ENCODE peak calls at places on chromosomes 5 and 9, in eight cellular contexts. M is WERI-Rb-1, G is progenitor cell of endocrine pancreas, R is HFF-Myc, W is bronchial epithelial cell, H is mucosa of descending colon, Y is heart right ventricle, P is psoas muscle. U is an unnamed sample.
A peak's percentile ranks its signal among the peaks of the same experiment; 100 is the strongest.

GRCh38 chr5:150502106-150502505 is 5.8 kb upstream of the NDST1 start:
- DNase-seq in M (peak; percentile 79), G (no peak), R (no peak), W (peak; percentile 38), H (no peak), Y (no peak), P (no peak), U (no peak)

GRCh38 chr5:154801083-154801482 is 45.9 kb downstream of the LARP1 start:
- DNase-seq in M (no peak), G (no peak), R (no peak), W (peak; percentile 38), H (no peak), Y (no peak), P (no peak), U (no peak)

GRCh38 chr9:109355564-109356297 is 34.9 kb upstream of the EPB41L4B start:
- DNase-seq in M (no peak), G (no peak), R (no peak), W (peak; percentile 12), H (no peak), Y (no peak), P (no peak), U (no peak)

GRCh38 chr5:30551614-30552013 is 641.9 kb upstream of the CDH6 start:
- DNase-seq in M (no peak), G (no peak), R (no peak), W (no peak), H (no peak), Y (no peak), P (no peak), U (no peak)

GRCh38 chr5:113099822-113100221 is 123.2 kb downstream of the DCP2 start:
- DNase-seq in M (no peak), G (no peak), R (no peak), W (no peak), H (no peak), Y (no peak), P (no peak), U (no peak)

GRCh38 chr9:84512493-84512892 is 157.0 kb upstream of the NTRK2 start:
- DNase-seq in M (no peak), G (no peak), R (no peak), W (peak; percentile 89), H (no peak), Y (no peak), P (no peak), U (no peak)

GRCh38 chr9:134169724-134170401 is 5.5 kb upstream of the RNU6ATAC start:
- DNase-seq in M (no peak), G (no peak), R (no peak), W (no peak), H (no peak), Y (no peak), P (peak; percentile 59), U (no peak)

GRCh38 chr9:42378418-42378815 is 195.0 kb downstream of the SPATA31A6 start:
- DNase-seq in M (no peak), G (no peak), R (no peak), W (no peak), H (no peak), Y (no peak), P (no peak), U (no peak)

GRCh38 chr9:29691758-29692407 is 2118.6 kb upstream of the C9orf72 start:
- DNase-seq in M (peak; percentile 75), G (no peak), R (no peak), W (peak; percentile 50), H (no peak), Y (no peak), P (no peak), U (peak; percentile 50)

GRCh38 chr5:1788200-1788599 is 11.4 kb downstream of the MRPL36 start:
- DNase-seq in M (no peak), G (no peak), R (no peak), W (no peak), H (no peak), Y (no peak), P (no peak), U (no peak)

GRCh38 chr9:84668204-84669007 is 1.1 kb upstream of the NTRK2 start:
- DNase-seq in M (peak; percentile 22), G (peak; percentile 83), R (peak; percentile 15), W (peak; percentile 54), H (peak; percentile 59), Y (peak; percentile 69), P (peak; percentile 74), U (peak; percentile 92)

GRCh38 chr5:130023604-130024003 is 119.3 kb downstream of the CHSY3 start:
- DNase-seq in M (no peak), G (no peak), R (no peak), W (no peak), H (no peak), Y (no peak), P (no peak), U (no peak)

GRCh38 chr5:148961261-148962199 is 101.3 kb downstream of the SH3TC2 start:
- DNase-seq in M (no peak), G (no peak), R (no peak), W (no peak), H (no peak), Y (no peak), P (no peak), U (no peak)

GRCh38 chr9:74275872-74276508 is 221.1 kb upstream of the RORB start:
- DNase-seq in M (no peak), G (no peak), R (no peak), W (no peak), H (no peak), Y (no peak), P (peak; percentile 46), U (no peak)

GRCh38 chr9:132494857-132495256 is 84.8 kb downstream of the CFAP77 start:
- DNase-seq in M (no peak), G (no peak), R (no peak), W (no peak), H (no peak), Y (no peak), P (no peak), U (no peak)

GRCh38 chr9:114782586-114782985 is 23.3 kb downstream of the TNFSF15 start:
- DNase-seq in M (no peak), G (no peak), R (no peak), W (no peak), H (no peak), Y (no peak), P (no peak), U (no peak)

GRCh38 chr5:30605693-30606268 is 587.7 kb upstream of the CDH6 start:
- DNase-seq in M (no peak), G (no peak), R (no peak), W (no peak), H (no peak), Y (no peak), P (no peak), U (no peak)

GRCh38 chr5:115838885-115839518 is 2.4 kb downstream of the ATG12 start:
- DNase-seq in M (peak; percentile 35), G (no peak), R (no peak), W (peak; percentile 62), H (no peak), Y (no peak), P (peak; percentile 44), U (no peak)

GRCh38 chr5:175686826-175687225 is 29.0 kb downstream of the HRH2 start:
- DNase-seq in M (no peak), G (no peak), R (no peak), W (no peak), H (no peak), Y (no peak), P (peak; percentile 8), U (no peak)
- TF ChIP-seq CTCF in M (no peak), G (no peak), R (no peak), W (no peak), H (no peak), Y (no peak), P (no peak), U (no peak)

GRCh38 chr5:139549162-139549894 is 11.8 kb upstream of the UBE2D2 start:
- DNase-seq in M (no peak), G (no peak), R (no peak), W (no peak), H (no peak), Y (no peak), P (no peak), U (no peak)

DNA sequence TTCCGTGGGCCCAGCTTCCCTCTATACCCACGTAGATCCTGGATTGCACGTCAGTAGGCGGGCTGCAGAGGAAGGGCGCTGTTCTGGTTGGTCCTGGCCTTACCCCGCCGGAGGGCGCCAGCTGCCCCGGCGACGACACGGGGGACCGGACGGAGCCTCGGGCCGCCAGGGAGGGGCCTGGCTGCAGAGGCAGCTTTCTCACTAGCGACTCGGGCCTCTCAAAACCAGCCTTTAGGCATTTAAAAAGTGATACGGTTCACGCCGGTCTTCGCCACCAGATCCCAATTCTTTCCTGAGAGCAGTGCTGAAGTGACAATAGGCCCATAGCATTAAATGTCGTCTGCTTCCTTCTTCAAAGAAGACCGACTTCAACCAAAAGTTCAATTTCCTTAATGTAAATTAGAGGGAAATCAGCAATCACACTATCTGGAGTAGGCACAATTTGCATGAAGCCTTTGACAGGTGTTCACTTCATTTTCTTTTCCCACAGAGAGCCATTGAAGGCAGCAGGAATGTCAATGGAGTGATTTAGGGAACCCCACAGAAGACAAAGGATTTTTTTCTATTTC is 17.6 kb upstream of the UBE2D2 start:
- DNase-seq in M (no peak), G (peak; percentile 25), R (no peak), W (no peak), H (peak; percentile 87), Y (peak; percentile 78), P (peak; percentile 78), U (peak; percentile 79)
- TF ChIP-seq CTCF in M (no peak), G (peak; percentile 37), R (no peak), W (peak; percentile 13), H (no peak), Y (peak; percentile 33), P (peak; percentile 16), U (no peak)

DNA sequence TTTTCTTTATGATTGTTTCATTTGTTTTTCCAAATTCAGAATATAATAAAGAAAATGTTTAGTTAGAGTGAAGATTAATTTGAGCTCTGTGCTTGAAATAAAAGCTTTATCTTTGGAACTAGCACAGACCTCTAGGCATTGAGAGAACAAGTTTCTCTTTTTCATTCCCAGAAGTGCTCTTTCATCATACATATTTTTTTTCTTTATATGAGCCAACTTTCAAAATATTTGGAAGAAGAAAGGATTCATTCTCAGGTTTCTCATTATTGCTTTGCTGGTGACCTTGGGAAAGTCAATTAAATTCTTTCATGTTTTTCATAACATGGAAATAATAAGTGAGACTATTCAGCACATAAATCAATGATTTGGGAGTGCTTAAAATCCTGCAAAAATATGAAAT is 16.8 kb downstream of the CTXN3 start:
- DNase-seq in M (no peak), G (no peak), R (no peak), W (no peak), H (no peak), Y (no peak), P (no peak), U (no peak)
- TF ChIP-seq CTCF in M (no peak), G (no peak), R (no peak), W (no peak), H (no peak), Y (no peak), P (no peak), U (no peak)

DNA sequence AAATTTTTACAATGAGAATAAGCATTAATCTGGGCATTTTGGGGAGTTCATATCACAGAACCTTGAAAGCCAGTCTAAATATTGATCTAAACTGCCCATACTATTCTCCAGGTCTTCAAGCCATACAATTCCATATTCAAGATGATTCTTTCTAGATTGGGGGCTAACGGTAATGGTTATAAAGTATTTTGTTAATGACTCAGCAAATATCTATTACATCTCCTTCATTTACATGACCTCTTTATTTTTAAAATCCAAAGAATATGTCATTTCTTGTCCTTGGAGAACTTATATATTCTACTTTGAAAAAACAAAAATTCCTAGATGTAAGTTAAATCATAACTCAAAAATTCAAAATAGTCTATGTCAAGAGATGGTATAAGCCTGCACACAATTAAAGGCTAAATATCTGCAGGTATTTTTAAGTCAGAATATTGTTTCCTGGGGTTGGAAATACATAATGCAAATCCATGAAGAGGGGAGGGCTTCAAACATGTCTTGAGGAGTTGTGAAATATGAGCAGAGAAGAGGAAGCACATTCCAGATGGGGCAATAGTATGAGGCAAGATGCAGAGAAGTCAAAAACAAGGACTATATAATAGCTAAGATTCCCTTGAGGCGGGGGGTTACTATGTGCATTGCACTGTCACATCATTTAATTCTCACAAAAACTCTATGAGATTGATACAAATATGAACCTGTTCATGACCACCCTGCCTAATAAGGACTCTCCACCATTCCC is 526.4 kb downstream of the NR2F1-AS1 start:
- DNase-seq in M (no peak), G (no peak), R (no peak), W (peak; percentile 22), H (no peak), Y (no peak), P (no peak), U (no peak)
- TF ChIP-seq CTCF in M (no peak), G (no peak), R (no peak), W (no peak), H (no peak), Y (no peak), P (no peak), U (no peak)